ENCODE peak calls at places on chromosome 9, in eight cellular contexts. D, Q, L, H, U, T, W and C are unnamed samples.

GRCh38 chr9:133952598-133953550 is 39.2 kb downstream of the VAV2 start:
- DNase-seq in D (no peak), Q (no peak), L (no peak), H (no peak), T (no peak), U (no peak), W (no peak), C (no peak)

GRCh38 chr9:14258840-14259239 is 55.1 kb downstream of the NFIB start:
- DNase-seq in L (no peak), W (no peak), U (no peak), Q (no peak), D (peak; percentile 43), T (no peak), H (peak; percentile 67), C (peak; percentile 64)

GRCh38 chr9:132142883-132143282 is 19.0 kb upstream of the NTNG2 start:
- DNase-seq in H (no peak), W (no peak), T (no peak), U (no peak), L (no peak), D (no peak), Q (no peak), C (no peak)

GRCh38 chr9:84711936-84712335 is 42.4 kb downstream of the NTRK2 start:
- DNase-seq in Q (no peak), D (peak; percentile 5), W (no peak), H (peak; percentile 44), L (peak; percentile 81), T (no peak), U (no peak), C (peak; percentile 12)

GRCh38 chr9:97704327-97704677 is 7.2 kb upstream of the XPA start:
- DNase-seq in U (no peak), L (no peak), H (no peak), T (no peak), Q (no peak), W (no peak), D (peak; percentile 14), C (no peak)

GRCh38 chr9:101486693-101487442 is 46.8 kb upstream of the RNF20 start:
- DNase-seq in H (no peak), L (peak; percentile 65), Q (no peak), D (peak; percentile 63), U (peak; percentile 67), W (no peak), T (peak; percentile 32), C (peak; percentile 80)

GRCh38 chr9:106897681-106898080 is 34.7 kb downstream of the ZNF462 start:
- DNase-seq in H (no peak), D (no peak), W (no peak), Q (no peak), U (peak; percentile 92), T (no peak), L (no peak), C (no peak)

GRCh38 chr9:96168882-96169281 is 133.1 kb downstream of the HSD17B3 start:
- DNase-seq in D (no peak), L (no peak), Q (no peak), H (no peak), U (no peak), T (no peak), W (no peak), C (no peak)

GRCh38 chr9:136529516-136530471 is 16.1 kb downstream of the NOTCH1 start:
- DNase-seq in Q (no peak), L (no peak), W (no peak), U (no peak), D (no peak), T (no peak), H (no peak), C (no peak)

GRCh38 chr9:121371495-121371911 is 1.5 kb upstream of the STOM start:
- DNase-seq in L (no peak), Q (no peak), W (no peak), H (no peak), T (no peak), U (no peak), D (no peak), C (no peak)

GRCh38 chr9:121372563-121373400 is 2.7 kb upstream of the STOM start:
- DNase-seq in L (peak; percentile 43), Q (no peak), D (no peak), H (no peak), T (peak; percentile 93), W (no peak), U (peak; percentile 22), C (peak; percentile 76)

GRCh38 chr9:121367651-121368510 is 2.2 kb downstream of the STOM start:
- DNase-seq in U (no peak), L (no peak), Q (no peak), H (no peak), T (peak; percentile 70), D (peak; percentile 72), W (no peak), C (peak; percentile 29)

GRCh38 chr9:121372239-121372562 is 2.2 kb upstream of the STOM start:
- DNase-seq in W (no peak), U (no peak), L (no peak), T (no peak), D (no peak), H (no peak), Q (no peak), C (no peak)

GRCh38 chr9:121369595-121370265 is at the start of gene STOM:
- DNase-seq in U (no peak), W (no peak), T (peak; percentile 87), D (peak; percentile 94), Q (no peak), H (peak; percentile 64), L (peak; percentile 77), C (peak; percentile 96)
- TF ChIP-seq CTCF in U (no peak), W (no peak), T (no peak), D (no peak), Q (no peak), H (no peak), L (no peak), C (no peak)

DNA sequence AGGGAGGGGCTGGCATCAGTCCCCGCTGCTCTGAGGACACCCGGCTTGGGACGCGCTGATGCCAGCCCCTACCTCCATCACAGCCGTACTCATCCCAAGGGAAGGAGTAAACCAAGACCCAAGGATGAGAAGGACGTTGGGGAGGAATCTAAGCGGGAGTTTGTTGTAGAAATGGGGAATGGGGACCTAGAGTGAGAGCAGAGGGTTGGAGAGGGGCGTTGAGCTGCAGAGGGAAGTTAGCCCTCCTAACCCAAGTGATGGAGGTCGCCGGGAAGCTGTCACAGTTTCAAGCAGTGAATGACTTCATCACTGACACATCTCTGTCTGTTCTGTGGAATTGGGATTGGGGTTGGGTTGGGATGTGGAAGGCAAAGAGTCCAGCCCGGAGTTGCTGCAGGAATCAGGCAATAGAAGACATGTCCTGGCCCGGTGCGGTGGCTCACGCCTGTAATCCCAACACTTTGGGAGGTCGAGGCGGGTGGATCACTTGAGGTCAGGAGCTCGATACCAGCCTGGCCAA is 759 bp upstream of the SUSD1 start:
- DNase-seq in D (no peak), U (no peak), W (no peak), L (no peak), T (no peak), H (no peak), Q (no peak), C (no peak)
- H3K4me3 ChIP-seq in D (no peak overlapping the region), U (peak overlapping the region; percentile 63), W (no peak overlapping the region), L (peak overlapping the region; percentile 47), T (peak overlapping the region; percentile 58), H (peak overlapping the region; percentile 59), Q (peak overlapping the region; percentile 56), C (peak overlapping the region; percentile 47)

DNA sequence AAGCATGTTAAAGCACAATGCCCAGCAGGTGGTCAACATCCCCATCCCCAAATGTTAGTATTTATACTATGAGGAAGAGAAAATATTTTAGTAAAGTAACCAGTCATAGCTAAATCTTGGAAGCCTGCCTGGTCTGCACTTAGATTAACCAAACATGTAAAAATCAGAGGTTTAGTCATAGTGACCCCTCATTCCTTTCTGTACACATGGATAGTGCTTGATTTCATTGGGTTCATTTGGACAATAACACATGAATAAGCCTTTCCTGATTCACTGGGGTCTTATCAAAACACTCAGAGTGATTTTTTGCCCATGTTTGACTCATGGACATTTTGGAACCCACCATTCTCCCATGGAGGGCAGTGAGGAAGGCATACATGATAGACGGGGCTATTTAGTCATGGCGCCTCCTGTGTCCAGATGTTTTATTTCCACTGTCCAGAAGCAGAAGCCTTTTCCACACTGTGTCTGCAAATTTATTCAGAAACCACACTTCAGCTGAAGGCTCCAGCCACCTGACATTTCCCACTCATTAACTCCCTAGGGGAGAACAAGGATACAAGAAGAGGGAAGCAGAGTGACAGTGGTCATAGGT is 32.5 kb downstream of the OR1J1 start:
- DNase-seq in D (peak; percentile 90), U (no peak), H (peak; percentile 85), T (peak; percentile 60), W (no peak), Q (peak; percentile 47), L (peak; percentile 75), C (peak; percentile 95)
- TF ChIP-seq CTCF in D (peak; percentile 15), U (no peak), H (no peak), T (no peak), W (no peak), Q (no peak), L (no peak), C (no peak)

GRCh38 chr9:20112367-20112766 is 323.5 kb upstream of the SLC24A2 start:
- DNase-seq in L (peak; percentile 24), H (no peak), U (no peak), W (no peak), D (no peak), T (peak; percentile 12), Q (no peak), C (peak; percentile 20)
- H3K4me3 ChIP-seq in L (no peak overlapping the region), H (no peak overlapping the region), U (no peak overlapping the region), W (no peak overlapping the region), D (no peak overlapping the region), T (no peak overlapping the region), Q (no peak overlapping the region), C (no peak overlapping the region)